ENCODE peak calls at places on chromosomes 2 and 18, in eight cellular contexts. A, Q, J, L, T, X, C and U are unnamed samples.

GRCh38 chr2:240618776-240619175 is 6.5 kb upstream of the GPR35 start:
- DNase-seq in T (no peak), C (no peak), Q (no peak), X (no peak), A (no peak), L (no peak), J (peak; percentile 90), U (no peak)

GRCh38 chr2:241728000-241728399 is 6.4 kb upstream of the D2HGDH start:
- DNase-seq in L (no peak), A (no peak), X (peak; percentile 60), C (no peak), T (no peak), Q (peak; percentile 15), J (no peak), U (no peak)

GRCh38 chr18:51278045-51278649 is 80.7 kb upstream of the MEX3C start:
- DNase-seq in T (no peak), A (peak; percentile 37), C (peak; percentile 38), L (no peak), Q (peak; percentile 39), X (peak; percentile 31), J (no peak), U (no peak)

GRCh38 chr2:68912732-68913131 is 40.0 kb downstream of the GKN2 start:
- DNase-seq in A (no peak), X (no peak), L (no peak), T (no peak), J (no peak), Q (no peak), C (no peak), U (no peak)

GRCh38 chr2:239519081-239519920 is 118.5 kb upstream of the HDAC4 start:
- DNase-seq in C (no peak), Q (no peak), J (peak; percentile 69), A (no peak), X (peak; percentile 69), L (no peak), T (no peak), U (no peak)

GRCh38 chr18:48819276-48819675 is 131.5 kb downstream of the SMAD7 start:
- DNase-seq in Q (no peak), C (no peak), T (no peak), J (peak; percentile 0), X (peak; percentile 81), L (no peak), A (no peak), U (no peak)

GRCh38 chr18:79540161-79540913 is 139.3 kb upstream of the CTDP1 start:
- DNase-seq in X (no peak), Q (no peak), A (peak; percentile 17), J (no peak), L (no peak), C (no peak), T (no peak), U (no peak)

GRCh38 chr2:65669574-65669973 is 237.2 kb upstream of the SPRED2 start:
- DNase-seq in X (no peak), J (no peak), A (no peak), Q (no peak), C (no peak), L (no peak), T (no peak), U (no peak)

GRCh38 chr2:149877064-149877463 is 289.5 kb upstream of the MMADHC start:
- DNase-seq in J (no peak), X (no peak), A (no peak), C (no peak), L (no peak), Q (no peak), T (no peak), U (no peak)

GRCh38 chr2:158973511-158973956 is 5.1 kb downstream of the TANC1 start:
- DNase-seq in A (no peak), Q (no peak), C (peak; percentile 45), X (no peak), L (no peak), T (no peak), J (peak; percentile 34), U (no peak)

GRCh38 chr2:5974477-5974876 is 282.3 kb downstream of the SOX11 start:
- DNase-seq in C (no peak), Q (no peak), X (no peak), J (no peak), A (no peak), L (no peak), T (no peak), U (no peak)

GRCh38 chr2:85584354-85584856 is at the start of gene VAMP5:
- DNase-seq in L (no peak), J (no peak), A (peak; percentile 22), C (no peak), T (peak; percentile 64), X (peak; percentile 63), Q (peak; percentile 55), U (no peak)

GRCh38 chr2:3398837-3399236 is 19.3 kb downstream of the TRAPPC12 start:
- DNase-seq in J (no peak), L (no peak), C (no peak), X (no peak), Q (no peak), A (no peak), T (no peak), U (no peak)

GRCh38 chr2:222637072-222637471 is 18.8 kb downstream of the FARSB start:
- DNase-seq in X (no peak), L (no peak), J (no peak), A (no peak), Q (no peak), C (no peak), T (no peak), U (no peak)

GRCh38 chr2:134402385-134402784 is 148.5 kb downstream of the MGAT5 start:
- DNase-seq in Q (no peak), X (peak; percentile 53), C (peak; percentile 49), L (no peak), A (peak; percentile 98), J (no peak), T (no peak), U (peak; percentile 79)

GRCh38 chr18:30499721-30500120 is 542.8 kb downstream of the DSC3 start:
- DNase-seq in X (no peak), J (no peak), T (no peak), L (no peak), A (no peak), C (no peak), Q (no peak), U (no peak)

GRCh38 chr18:30501594-30501993 is 540.9 kb downstream of the DSC3 start:
- DNase-seq in L (no peak), Q (no peak), X (no peak), C (no peak), T (no peak), A (no peak), J (no peak), U (no peak)

GRCh38 chr18:30500240-30500945 is 542.1 kb downstream of the DSC3 start:
- DNase-seq in Q (no peak), T (no peak), A (no peak), L (no peak), J (no peak), X (no peak), C (no peak), U (no peak)
- TF ChIP-seq CTCF in Q (no peak), T (no peak), A (no peak), L (no peak), J (no peak), X (no peak), C (no peak), U (no peak)

GRCh38 chr2:207227062-207227748 is 61.5 kb upstream of the KLF7 start:
- DNase-seq in L (peak; percentile 42), J (peak; percentile 15), X (peak; percentile 35), A (no peak), T (no peak), Q (peak; percentile 14), C (peak; percentile 49), U (no peak)

GRCh38 chr2:207225773-207226172 is 60.0 kb upstream of the KLF7 start:
- DNase-seq in X (no peak), Q (no peak), L (no peak), J (no peak), C (no peak), T (no peak), A (no peak), U (no peak)

GRCh38 chr2:207227749-207228145 is 62.0 kb upstream of the KLF7 start:
- DNase-seq in Q (no peak), J (no peak), C (no peak), A (no peak), L (no peak), T (no peak), X (no peak), U (no peak)

GRCh38 chr2:207226243-207226642 is 60.5 kb upstream of the KLF7 start:
- DNase-seq in X (no peak), A (peak; percentile 39), Q (no peak), J (no peak), L (no peak), T (no peak), C (no peak), U (no peak)

GRCh38 chr2:207226671-207227061 is 60.9 kb upstream of the KLF7 start:
- DNase-seq in L (no peak), Q (no peak), J (no peak), X (no peak), C (no peak), A (no peak), T (no peak), U (no peak)
- H3K4me3 ChIP-seq in L (no peak overlapping the region), Q (no peak overlapping the region), J (peak overlapping the region; percentile 4), X (peak overlapping the region; percentile 9), C (no peak overlapping the region), A (no peak overlapping the region), T (no peak overlapping the region), U (no peak overlapping the region)

DNA sequence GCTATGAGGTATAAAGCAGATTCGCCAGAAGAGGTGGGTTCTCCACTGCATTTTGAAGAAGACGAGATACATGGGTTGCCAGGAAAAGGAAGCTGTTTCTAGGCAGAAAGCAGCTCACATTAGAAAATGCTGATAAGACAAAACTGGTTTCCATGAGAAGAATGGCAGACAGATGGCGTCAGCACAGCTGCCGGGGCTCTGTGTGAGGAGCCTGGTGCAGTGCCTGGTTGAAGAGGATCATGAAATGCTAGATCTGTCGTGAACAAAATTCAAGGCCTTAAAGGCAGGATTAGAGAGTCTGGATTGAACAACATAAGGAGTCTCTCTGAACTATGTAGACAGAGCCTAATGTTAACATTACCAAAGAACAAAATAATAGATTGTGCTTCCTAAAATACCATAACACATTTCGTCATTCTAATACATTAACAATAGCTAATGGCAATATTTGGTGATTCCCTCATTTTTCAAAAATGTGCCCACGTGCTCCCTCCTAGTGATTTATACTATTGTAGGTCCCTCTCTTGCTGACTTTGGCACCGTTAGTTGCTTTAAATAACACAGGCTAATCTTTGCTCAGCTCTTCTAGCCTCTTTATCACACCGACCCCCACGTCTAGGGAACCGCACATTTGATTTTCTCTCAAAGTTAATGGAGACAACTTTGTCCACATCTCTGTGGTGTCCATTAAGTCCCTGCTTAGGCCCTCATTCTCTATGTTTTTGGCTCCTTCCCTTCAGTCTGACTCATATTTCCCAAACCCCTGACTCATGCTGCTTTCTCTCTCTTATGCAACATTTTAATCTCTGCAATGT is 38.2 kb downstream of the EFEMP1 start:
- DNase-seq in T (no peak), X (peak; percentile 28), L (peak; percentile 40), Q (no peak), J (no peak), A (peak; percentile 98), C (peak; percentile 96), U (peak; percentile 90)
- TF ChIP-seq CTCF in T (no peak), X (no peak), L (no peak), Q (no peak), J (no peak), A (no peak), C (no peak), U (no peak)

DNA sequence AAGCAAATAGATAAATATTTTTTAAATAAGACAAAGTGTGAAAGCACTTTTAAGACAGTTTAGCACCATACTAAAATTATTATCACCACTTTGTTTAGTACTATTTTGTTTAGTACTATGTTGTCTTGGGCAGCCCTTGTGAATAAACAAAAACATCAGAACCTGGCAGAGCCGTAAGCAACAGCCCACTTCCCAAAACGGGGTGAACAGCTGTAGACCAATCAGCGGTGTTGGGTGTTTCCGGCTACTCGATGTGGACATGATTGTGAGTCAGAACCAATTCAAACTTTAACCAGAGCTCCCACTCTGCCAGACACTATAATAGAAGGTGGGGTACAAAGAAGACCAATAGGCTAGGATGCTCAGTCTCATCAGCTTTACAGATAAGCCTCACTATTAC is 2.5 kb upstream of the ASNSD1 start:
- DNase-seq in T (no peak), J (no peak), A (no peak), L (no peak), C (no peak), Q (no peak), X (peak; percentile 29), U (no peak)
- H3K4me3 ChIP-seq in T (no peak overlapping the region), J (no peak overlapping the region), A (no peak overlapping the region), L (no peak overlapping the region), C (no peak overlapping the region), Q (no peak overlapping the region), X (no peak overlapping the region), U (no peak overlapping the region)